ENCODE peak calls at places on chromosome 10, in eight cellular contexts. G, C, R, F, V, Q, M and N are unnamed samples.

GRCh38 chr10:110932505-110933180 is 13.2 kb downstream of the SHOC2 start:
- DNase-seq in G (no peak), C (no peak), R (no peak), F (no peak), V (no peak), Q (no peak), M (no peak), N (no peak)

GRCh38 chr10:130967784-130968183 is 343.7 kb downstream of the TCERG1L start:
- DNase-seq in G (no peak), C (no peak), R (no peak), F (no peak), V (peak; percentile 32), Q (no peak), M (no peak), N (no peak)

GRCh38 chr10:36110097-36110496 is 468.0 kb upstream of the FZD8 start:
- DNase-seq in G (no peak), C (no peak), R (no peak), F (no peak), V (no peak), Q (no peak), M (no peak), N (no peak)

GRCh38 chr10:29691564-29692064 is 56.8 kb upstream of the SVIL start:
- DNase-seq in G (no peak), C (no peak), R (no peak), F (no peak), V (peak; percentile 23), Q (no peak), M (no peak), N (no peak)

GRCh38 chr10:116893686-116894037 is 44.4 kb downstream of the ENO4 start:
- DNase-seq in G (no peak), C (no peak), R (no peak), F (no peak), V (no peak), Q (no peak), M (no peak), N (no peak)

GRCh38 chr10:121063744-121064143 is 212.6 kb downstream of the WDR11 start:
- DNase-seq in G (no peak), C (no peak), R (no peak), F (no peak), V (no peak), Q (no peak), M (no peak), N (no peak)

GRCh38 chr10:107031981-107032699 is 132.4 kb downstream of the SORCS1 start:
- DNase-seq in G (no peak), C (no peak), R (no peak), F (no peak), V (no peak), Q (no peak), M (no peak), N (no peak)

GRCh38 chr10:25824050-25824449 is 110.0 kb upstream of the MYO3A start:
- DNase-seq in G (no peak), C (no peak), R (no peak), F (no peak), V (no peak), Q (no peak), M (no peak), N (no peak)

GRCh38 chr10:92822964-92823363 is 25.4 kb upstream of the EXOC6 start:
- DNase-seq in G (no peak), C (no peak), R (no peak), F (no peak), V (no peak), Q (no peak), M (no peak), N (no peak)

GRCh38 chr10:28587970-28588290 is 55.0 kb downstream of the WAC start:
- DNase-seq in G (no peak), C (no peak), R (no peak), F (no peak), V (no peak), Q (no peak), M (no peak), N (no peak)

GRCh38 chr10:74738985-74739567 is 87.3 kb upstream of the KAT6B start:
- DNase-seq in G (peak; percentile 8), C (no peak), R (no peak), F (no peak), V (no peak), Q (no peak), M (no peak), N (no peak)

GRCh38 chr10:122504551-122504950 is 43.2 kb downstream of the HTRA1 start:
- DNase-seq in G (no peak), C (peak; percentile 84), R (peak; percentile 96), F (no peak), V (peak; percentile 96), Q (peak; percentile 80), M (peak; percentile 88), N (peak; percentile 94)

GRCh38 chr10:100723769-100724530 is 21.4 kb upstream of the PAX2 start:
- DNase-seq in G (no peak), C (no peak), R (no peak), F (no peak), V (no peak), Q (no peak), M (no peak), N (peak; percentile 41)

GRCh38 chr10:9209105-9209798 is 1154.8 kb downstream of the GATA3 start:
- DNase-seq in G (peak; percentile 80), C (no peak), R (no peak), F (peak; percentile 75), V (no peak), Q (peak; percentile 18), M (peak; percentile 69), N (no peak)

GRCh38 chr10:78375854-78376785 is 342.5 kb downstream of the RPS24 start:
- DNase-seq in G (no peak), C (no peak), R (no peak), F (no peak), V (no peak), Q (no peak), M (peak; percentile 76), N (no peak)

GRCh38 chr10:116115797-116116196 is 157.2 kb downstream of the GFRA1 start:
- DNase-seq in G (no peak), C (no peak), R (no peak), F (no peak), V (no peak), Q (no peak), M (no peak), N (no peak)

GRCh38 chr10:34464000-34464399 is 351.1 kb downstream of the PARD3 start:
- DNase-seq in G (no peak), C (no peak), R (no peak), F (no peak), V (no peak), Q (no peak), M (no peak), N (no peak)

GRCh38 chr10:60414877-60415585 is 25.4 kb upstream of the ANK3 start:
- DNase-seq in G (no peak), C (no peak), R (no peak), F (no peak), V (no peak), Q (no peak), M (no peak), N (no peak)

GRCh38 chr10:132509506-132510173 is 27.9 kb upstream of the INPP5A start:
- DNase-seq in G (no peak), C (no peak), R (peak; percentile 56), F (no peak), V (no peak), Q (no peak), M (no peak), N (no peak)

GRCh38 chr10:84194424-84195043 is at the start of gene CDHR1:
- DNase-seq in G (peak; percentile 38), C (no peak), R (no peak), F (peak; percentile 23), V (no peak), Q (peak; percentile 31), M (peak; percentile 40), N (no peak)

GRCh38 chr10:2130906-2131305 is 393.6 kb upstream of the ADARB2 start:
- DNase-seq in G (no peak), C (no peak), R (no peak), F (no peak), V (no peak), Q (no peak), M (no peak), N (no peak)

GRCh38 chr10:122213766-122214165 is 57.3 kb upstream of the BTBD16 start:
- DNase-seq in G (no peak), C (no peak), R (no peak), F (no peak), V (no peak), Q (no peak), M (peak; percentile 69), N (no peak)

GRCh38 chr10:78461333-78461732 is 427.7 kb downstream of the RPS24 start:
- DNase-seq in G (no peak), C (no peak), R (peak; percentile 42), F (no peak), V (no peak), Q (no peak), M (no peak), N (no peak)

GRCh38 chr10:121722665-121723064 is 124.4 kb upstream of the FGFR2 start:
- DNase-seq in G (no peak), C (no peak), R (no peak), F (no peak), V (no peak), Q (no peak), M (no peak), N (no peak)

GRCh38 chr10:77237120-77237519 is 400.5 kb downstream of the KCNMA1 start:
- DNase-seq in G (no peak), C (no peak), R (no peak), F (no peak), V (no peak), Q (no peak), M (no peak), N (no peak)

GRCh38 chr10:114541081-114541833 is 116.8 kb downstream of the ABLIM1 start:
- DNase-seq in G (no peak), C (no peak), R (peak; percentile 79), F (peak; percentile 56), V (no peak), Q (no peak), M (no peak), N (no peak)

GRCh38 chr10:4249841-4250496 is 465.0 kb upstream of the KLF6 start:
- DNase-seq in G (no peak), C (no peak), R (no peak), F (no peak), V (no peak), Q (no peak), M (no peak), N (no peak)

GRCh38 chr10:117719558-117719957 is 177.0 kb downstream of the EMX2 start:
- DNase-seq in G (no peak), C (no peak), R (no peak), F (no peak), V (no peak), Q (no peak), M (no peak), N (no peak)

GRCh38 chr10:133527779-133528271 is 662 bp downstream of the CYP2E1 start:
- DNase-seq in G (peak; percentile 15), C (no peak), R (no peak), F (no peak), V (no peak), Q (no peak), M (no peak), N (peak; percentile 64)

GRCh38 chr10:85921789-85922188 is 444.8 kb downstream of the GRID1 start:
- DNase-seq in G (no peak), C (no peak), R (no peak), F (no peak), V (peak; percentile 19), Q (no peak), M (no peak), N (no peak)

GRCh38 chr10:120607016-120607709 is 150.1 kb downstream of the PLPP4 start:
- DNase-seq in G (no peak), C (no peak), R (no peak), F (no peak), V (no peak), Q (no peak), M (no peak), N (no peak)

GRCh38 chr10:15460661-15461060 is 89.6 kb upstream of the FAM171A1 start:
- DNase-seq in G (no peak), C (no peak), R (no peak), F (no peak), V (no peak), Q (no peak), M (no peak), N (no peak)